ENCODE peak calls at places on chromosome 6, in ten cellular contexts. T, G, L, C, E, J, Q, A, W and O are unnamed samples.

GRCh38 chr6:156662025-156662445 is 115.1 kb upstream of the ARID1B start:
- DNase-seq in T (no peak), G (peak), L (peak), C (no peak), E (no peak), J (peak), Q (no peak), A (no peak), W (no peak), O (peak)

GRCh38 chr6:90654806-90655205 is 67.9 kb upstream of the MAP3K7 start:
- DNase-seq in T (no peak), G (no peak), L (no peak), C (no peak), E (no peak), J (no peak), Q (no peak), A (no peak), W (no peak), O (no peak)

GRCh38 chr6:13480631-13481501 is 6.5 kb downstream of the GFOD1 start:
- DNase-seq in T (no peak), G (no peak), L (no peak), C (peak), E (no peak), J (peak), Q (no peak), A (peak), W (no peak), O (peak)

GRCh38 chr6:1004885-1005635 is 306.8 kb upstream of the FOXQ1 start:
- DNase-seq in T (no peak), G (no peak), L (no peak), C (no peak), E (no peak), J (peak), Q (no peak), A (peak), W (no peak), O (peak)

GRCh38 chr6:52020961-52021570 is 66.3 kb downstream of the PKHD1 start:
- DNase-seq in T (no peak), G (no peak), L (no peak), C (no peak), E (peak), J (peak), Q (no peak), A (peak), W (no peak), O (peak)

GRCh38 chr6:115643762-115644161 is 416.9 kb downstream of the FRK start:
- DNase-seq in T (no peak), G (no peak), L (no peak), C (peak), E (peak), J (peak), Q (no peak), A (no peak), W (no peak), O (peak)

GRCh38 chr6:158869604-158870417 is 50.6 kb upstream of the EZR start:
- DNase-seq in T (peak), G (peak), L (peak), C (peak), E (peak), J (peak), Q (peak), A (peak), W (peak), O (peak)

GRCh38 chr6:155013457-155013876 is 18.4 kb downstream of the TIAM2 start:
- DNase-seq in T (no peak), G (no peak), L (no peak), C (no peak), E (peak), J (no peak), Q (no peak), A (no peak), W (no peak), O (no peak)

GRCh38 chr6:32763417-32763816 is at the start of gene HLA-DQB2:
- DNase-seq in T (no peak), G (no peak), L (no peak), C (no peak), E (no peak), J (no peak), Q (no peak), A (no peak), W (no peak), O (peak)

DNA sequence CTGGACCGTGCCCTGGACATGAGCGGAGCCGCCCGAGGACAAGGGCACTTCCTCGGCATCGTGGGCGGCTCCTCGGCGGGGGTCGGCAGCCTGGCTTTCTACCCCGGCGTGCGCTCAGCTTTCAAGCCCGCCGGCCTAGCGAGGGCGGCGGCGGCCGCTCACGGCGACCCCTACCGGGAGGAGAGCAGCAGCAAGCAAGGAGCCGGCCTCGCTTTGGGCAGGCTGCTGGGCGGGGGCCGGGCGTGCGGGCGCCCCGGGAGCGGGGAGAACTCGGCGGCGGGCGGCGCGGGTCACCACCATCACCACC is 6.7 kb downstream of the PRDM13 start:
- DNase-seq in T (no peak), G (no peak), L (peak), C (no peak), E (peak), J (no peak), Q (no peak), A (peak), W (no peak), O (no peak)
- TF ChIP-seq CTCF in T (no peak), G (no peak), L (no peak), C (peak), E (peak), J (no peak), Q (peak), A (peak), W (no peak), O (no peak)

GRCh38 chr6:108260809-108261569 is at the start of gene SNX3:
- DNase-seq in T (peak), G (peak), L (peak), C (peak), E (peak), J (peak), Q (peak), A (peak), W (peak), O (peak)
- TF ChIP-seq CTCF in T (no peak), G (no peak), L (no peak), C (peak), E (no peak), J (no peak), Q (peak), A (no peak), W (no peak), O (no peak)

GRCh38 chr6:4849628-4850027 is 73.4 kb downstream of the CDYL start:
- DNase-seq in T (no peak), G (no peak), L (no peak), C (no peak), E (no peak), J (no peak), Q (no peak), A (no peak), W (no peak), O (no peak)

GRCh38 chr6:4846387-4846786 is 70.2 kb downstream of the CDYL start:
- DNase-seq in T (no peak), G (no peak), L (no peak), C (no peak), E (no peak), J (no peak), Q (no peak), A (no peak), W (no peak), O (no peak)

GRCh38 chr6:4851035-4851434 is 74.8 kb downstream of the CDYL start:
- DNase-seq in T (no peak), G (no peak), L (no peak), C (no peak), E (no peak), J (no peak), Q (no peak), A (no peak), W (no peak), O (no peak)

GRCh38 chr6:4849214-4849613 is 73.0 kb downstream of the CDYL start:
- DNase-seq in T (no peak), G (no peak), L (no peak), C (no peak), E (no peak), J (no peak), Q (no peak), A (no peak), W (no peak), O (no peak)

DNA sequence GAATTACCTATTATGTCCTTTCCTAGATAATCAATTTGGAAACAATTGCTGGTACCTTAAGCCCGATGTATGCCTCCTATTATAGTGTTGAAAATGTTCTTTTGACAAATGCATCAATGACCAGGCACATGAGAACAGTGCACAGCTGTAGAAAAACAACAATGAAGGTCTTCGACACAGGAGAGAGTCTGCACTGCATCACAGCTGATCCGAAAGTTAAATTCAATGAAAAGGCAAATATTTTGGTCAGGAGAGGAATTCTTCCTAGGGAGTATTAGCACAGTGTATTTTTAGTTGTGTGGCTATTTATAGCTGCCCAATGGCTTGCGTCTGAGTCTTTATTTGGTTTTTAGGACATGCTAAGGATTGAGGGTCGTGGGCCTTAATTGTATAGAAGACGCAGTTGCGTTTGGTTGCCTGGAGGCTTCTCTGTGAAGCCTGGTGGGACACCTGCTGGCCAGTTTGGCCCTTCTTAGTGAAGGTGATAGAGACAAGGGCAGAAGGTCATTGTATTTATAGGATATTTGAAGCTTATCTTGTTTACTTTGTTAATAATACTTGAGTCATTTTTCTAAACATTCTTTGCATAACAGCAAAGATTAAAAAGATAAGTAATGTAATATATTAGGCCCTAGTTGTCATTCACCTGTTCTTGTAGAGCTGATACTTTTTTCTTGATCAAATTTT is 72.3 kb downstream of the CDYL start:
- DNase-seq in T (no peak), G (no peak), L (peak), C (no peak), E (no peak), J (peak), Q (peak), A (no peak), W (no peak), O (peak)
- TF ChIP-seq CTCF in T (no peak), G (peak), L (peak), C (peak), E (peak), J (peak), Q (peak), A (no peak), W (no peak), O (peak)

GRCh38 chr6:43949451-43950110 is 177.7 kb downstream of the MRPL14 start:
- DNase-seq in T (no peak), G (no peak), L (no peak), C (no peak), E (peak), J (no peak), Q (no peak), A (no peak), W (no peak), O (no peak)
- TF ChIP-seq CTCF in T (no peak), G (no peak), L (no peak), C (no peak), E (no peak), J (no peak), Q (no peak), A (no peak), W (no peak), O (no peak)

GRCh38 chr6:4352731-4353130 is 217.4 kb upstream of the ECI2 start:
- DNase-seq in T (no peak), G (no peak), L (no peak), C (no peak), E (no peak), J (no peak), Q (no peak), A (no peak), W (no peak), O (no peak)

GRCh38 chr6:4351506-4351852 is 216.1 kb upstream of the ECI2 start:
- DNase-seq in T (no peak), G (no peak), L (no peak), C (no peak), E (no peak), J (no peak), Q (no peak), A (no peak), W (no peak), O (no peak)

GRCh38 chr6:4354181-4354580 is 218.8 kb upstream of the ECI2 start:
- DNase-seq in T (no peak), G (no peak), L (no peak), C (no peak), E (no peak), J (no peak), Q (no peak), A (no peak), W (no peak), O (no peak)

GRCh38 chr6:4350571-4351505 is 215.5 kb upstream of the ECI2 start:
- DNase-seq in T (peak), G (no peak), L (no peak), C (peak), E (peak), J (no peak), Q (no peak), A (no peak), W (no peak), O (peak)

DNA sequence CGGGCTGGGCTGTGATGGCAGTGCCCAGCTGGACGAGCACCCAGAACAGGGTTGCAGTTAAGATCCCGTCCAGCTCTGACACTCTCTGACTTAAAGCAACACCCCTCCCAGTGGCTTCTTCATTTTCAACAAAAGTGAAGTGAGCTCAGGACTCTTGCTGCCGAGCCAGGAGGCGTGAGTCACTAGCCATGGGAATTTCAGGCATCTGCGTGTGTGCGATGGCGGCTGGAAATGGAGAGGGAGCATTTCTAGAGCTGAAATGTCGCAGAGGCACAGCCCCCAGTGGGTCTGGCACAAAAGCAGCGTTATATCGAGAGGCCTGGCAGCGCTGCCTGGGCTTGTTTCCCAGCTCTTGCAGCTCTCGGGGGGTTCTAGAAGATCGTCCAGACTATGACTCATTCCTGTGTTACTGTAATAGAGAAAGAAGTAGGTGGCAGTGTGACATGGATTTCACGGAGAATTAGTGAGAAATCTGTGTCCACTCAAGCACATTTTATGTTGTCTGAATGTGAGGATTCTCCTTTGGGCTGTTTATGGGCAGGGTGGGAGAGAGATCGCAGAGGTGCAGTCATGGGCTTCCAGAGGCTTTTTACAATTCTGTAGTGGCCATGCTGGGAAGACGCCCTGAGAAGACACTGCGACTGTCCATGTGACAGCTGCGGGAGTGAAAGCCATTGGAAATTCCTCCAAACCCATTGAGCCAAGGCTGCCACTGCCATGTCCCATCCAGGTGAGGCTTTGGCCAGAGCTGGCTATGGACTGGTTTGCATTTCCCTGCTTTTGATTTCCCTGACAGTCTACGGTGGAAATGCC is 216.7 kb upstream of the ECI2 start:
- DNase-seq in T (peak), G (peak), L (peak), C (peak), E (peak), J (peak), Q (no peak), A (peak), W (peak), O (peak)
- TF ChIP-seq CTCF in T (no peak), G (no peak), L (no peak), C (peak), E (peak), J (peak), Q (no peak), A (no peak), W (no peak), O (no peak)

GRCh38 chr6:36701401-36701991 is 3.9 kb downstream of the RAB44 start:
- DNase-seq in T (peak), G (no peak), L (no peak), C (no peak), E (no peak), J (peak), Q (no peak), A (peak), W (no peak), O (peak)
- TF ChIP-seq CTCF in T (no peak), G (peak), L (no peak), C (peak), E (no peak), J (peak), Q (peak), A (no peak), W (no peak), O (peak)

DNA sequence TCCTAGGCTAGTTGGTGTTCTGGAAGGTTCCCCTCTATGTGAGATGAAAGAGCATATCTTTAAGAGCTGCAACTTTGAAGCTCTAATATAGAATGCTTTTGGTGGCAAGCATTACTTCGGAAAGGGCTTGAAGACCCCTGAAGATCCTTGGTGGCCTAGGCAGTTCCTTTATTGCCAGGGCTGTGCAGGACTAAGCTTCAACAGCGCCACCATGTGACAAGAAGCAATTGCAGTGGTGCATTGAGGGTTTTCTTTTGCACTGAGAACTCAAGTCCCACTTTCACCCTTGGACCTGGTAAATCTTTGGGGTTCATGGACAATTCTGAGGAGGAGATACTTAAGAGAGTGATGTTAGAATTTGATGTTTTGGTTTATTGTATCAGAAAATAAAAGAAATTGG is 237.4 kb upstream of the GMDS start:
- DNase-seq in T (no peak), G (no peak), L (no peak), C (no peak), E (no peak), J (no peak), Q (no peak), A (no peak), W (no peak), O (no peak)
- TF ChIP-seq CTCF in T (no peak), G (peak), L (no peak), C (peak), E (no peak), J (peak), Q (no peak), A (no peak), W (no peak), O (no peak)

GRCh38 chr6:169651498-169651897 is 50.3 kb downstream of the WDR27 start:
- DNase-seq in T (no peak), G (no peak), L (no peak), C (no peak), E (no peak), J (no peak), Q (no peak), A (no peak), W (no peak), O (no peak)

GRCh38 chr6:169656626-169657610 is 44.9 kb downstream of the WDR27 start:
- DNase-seq in T (no peak), G (no peak), L (no peak), C (no peak), E (no peak), J (no peak), Q (no peak), A (no peak), W (no peak), O (no peak)

GRCh38 chr6:169653691-169654090 is 48.1 kb downstream of the WDR27 start:
- DNase-seq in T (no peak), G (no peak), L (no peak), C (no peak), E (no peak), J (no peak), Q (no peak), A (no peak), W (no peak), O (no peak)

GRCh38 chr6:169652896-169653295 is 48.9 kb downstream of the WDR27 start:
- DNase-seq in T (no peak), G (no peak), L (no peak), C (no peak), E (no peak), J (no peak), Q (no peak), A (no peak), W (no peak), O (no peak)

GRCh38 chr6:169654590-169655391 is 47.0 kb downstream of the WDR27 start:
- DNase-seq in T (peak), G (peak), L (peak), C (peak), E (peak), J (peak), Q (peak), A (peak), W (peak), O (peak)
- TF ChIP-seq CTCF in T (peak), G (no peak), L (no peak), C (peak), E (peak), J (peak), Q (peak), A (peak), W (no peak), O (no peak)

GRCh38 chr6:109239192-109239917 is 142.9 kb downstream of the CD164 start:
- DNase-seq in T (no peak), G (no peak), L (no peak), C (no peak), E (peak), J (peak), Q (no peak), A (no peak), W (no peak), O (no peak)
- TF ChIP-seq CTCF in T (no peak), G (no peak), L (no peak), C (no peak), E (no peak), J (no peak), Q (no peak), A (no peak), W (no peak), O (no peak)